ENCODE peak calls at places on chromosomes 1 and 21, in seven cellular contexts. Y is heart right ventricle, F is brain microvascular endothelial cell, M is HFF-Myc, L is prostate gland, H is fibroblast of mammary gland, K is body of pancreas. B is an unnamed sample.

GRCh38 chr1:230441630-230442029 is 15.5 kb upstream of the PGBD5 start:
- DNase-seq in M (no peak), L (no peak), H (no peak), K (no peak), Y (no peak), F (no peak), B (no peak)

GRCh38 chr1:168092566-168093355 is 44.0 kb downstream of the GPR161 start:
- DNase-seq in M (no peak), K (peak; percentile 30), Y (no peak), L (no peak), H (peak; percentile 38), F (no peak), B (no peak)

GRCh38 chr1:41368384-41368783 is 7.2 kb downstream of the FOXO6 start:
- DNase-seq in F (no peak), L (no peak), Y (no peak), K (no peak), H (no peak), M (no peak), B (no peak)

GRCh38 chr1:89361681-89362080 is 2.2 kb upstream of the GBP6 start:
- DNase-seq in L (no peak), F (no peak), H (no peak), M (no peak), K (no peak), Y (no peak), B (no peak)

GRCh38 chr1:116574581-116575291 is 3.9 kb upstream of the CD58 start:
- DNase-seq in K (peak; percentile 67), L (peak; percentile 61), Y (peak; percentile 53), M (peak; percentile 41), H (peak; percentile 72), F (peak; percentile 67), B (no peak)

GRCh38 chr1:18302788-18303413 is 177.8 kb upstream of the KLHDC7A start:
- DNase-seq in F (no peak), M (no peak), L (no peak), H (no peak), K (no peak), Y (no peak), B (no peak)

GRCh38 chr1:27293915-27294314 is 28.0 kb upstream of the TMEM222 start:
- DNase-seq in F (no peak), H (no peak), M (no peak), Y (no peak), K (no peak), L (no peak), B (no peak)

GRCh38 chr1:229905031-229905545 is 161.9 kb upstream of the GALNT2 start:
- DNase-seq in Y (no peak), L (no peak), H (no peak), M (no peak), F (no peak), K (peak; percentile 43), B (no peak)

GRCh38 chr1:20974951-20975350 is 187.8 kb upstream of the HP1BP3 start:
- DNase-seq in F (no peak), H (no peak), K (no peak), M (no peak), Y (no peak), L (no peak), B (no peak)

GRCh38 chr1:180778782-180779398 is 133.8 kb upstream of the KIAA1614 start:
- DNase-seq in L (no peak), K (peak; percentile 19), H (no peak), M (no peak), F (no peak), Y (no peak), B (no peak)

GRCh38 chr21:38170283-38170682 is 86.5 kb upstream of the KCNJ15 start:
- DNase-seq in H (peak; percentile 73), K (no peak), L (peak; percentile 11), M (no peak), F (peak; percentile 17), Y (peak; percentile 25), B (no peak)

GRCh38 chr1:2968471-2968881 is 52.8 kb upstream of the ACTRT2 start:
- DNase-seq in M (no peak), H (no peak), F (no peak), Y (no peak), L (no peak), K (peak; percentile 56), B (no peak)

GRCh38 chr1:152461544-152461943 is 47.5 kb upstream of the CRNN start:
- DNase-seq in L (peak; percentile 23), H (peak; percentile 71), K (peak; percentile 56), M (peak; percentile 2), Y (peak; percentile 52), F (peak; percentile 66), B (no peak)

GRCh38 chr1:41617336-41617735 is 132.9 kb upstream of the EDN2 start:
- DNase-seq in H (no peak), Y (no peak), M (no peak), L (no peak), F (no peak), K (no peak), B (no peak)

GRCh38 chr21:39082656-39083376 is 100.4 kb downstream of the PSMG1 start:
- DNase-seq in Y (no peak), L (peak; percentile 67), K (peak; percentile 68), M (no peak), F (no peak), H (no peak), B (no peak)

DNA sequence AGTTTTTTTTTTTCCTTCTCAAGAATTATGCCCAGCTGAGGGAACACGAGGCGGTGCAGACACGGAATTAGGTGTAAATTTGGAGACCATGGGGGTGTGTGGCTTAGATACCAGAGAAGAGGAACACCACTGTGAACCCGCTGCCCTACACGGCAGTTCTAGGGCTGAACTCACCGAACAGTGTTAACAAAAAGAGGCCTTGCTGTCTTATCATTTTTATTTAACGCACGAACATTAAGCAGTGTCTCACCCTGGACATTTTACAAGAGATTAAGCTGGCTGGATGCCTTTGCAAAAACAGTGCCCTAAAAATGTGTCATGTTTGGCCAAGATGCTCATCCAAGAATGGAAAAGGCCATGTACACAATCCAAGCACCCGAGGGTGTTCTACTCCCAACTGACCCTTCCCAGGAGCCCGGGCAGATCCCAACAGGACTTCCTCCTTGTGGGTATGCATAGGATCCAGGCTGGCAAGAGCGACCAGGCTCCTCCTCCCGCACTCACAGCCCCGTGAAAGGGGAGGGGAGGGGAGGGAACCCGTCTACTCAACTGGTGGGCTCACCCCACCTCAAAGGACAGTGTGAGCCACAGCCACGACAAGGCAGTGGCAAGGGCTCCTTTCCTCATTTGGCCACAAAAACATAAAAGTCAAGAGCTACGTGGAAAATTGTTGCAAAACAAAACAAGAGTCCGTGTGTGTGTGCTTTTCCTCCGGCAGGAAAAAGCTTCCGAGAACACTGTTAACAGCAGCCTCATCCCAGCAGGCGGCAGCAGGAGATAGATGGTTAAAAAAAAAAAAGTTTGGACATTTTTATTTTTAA is 20.3 kb downstream of the C2CD2 start:
- DNase-seq in K (no peak), F (no peak), Y (no peak), M (no peak), L (peak; percentile 55), H (peak; percentile 56), B (no peak)
- TF ChIP-seq CTCF in K (peak; percentile 21), F (peak; percentile 71), Y (peak; percentile 44), M (peak; percentile 35), L (peak; percentile 29), H (peak; percentile 44), B (no peak)

GRCh38 chr1:182604128-182604834 is at the start of gene RGS16:
- DNase-seq in M (peak; percentile 67), K (peak; percentile 94), F (peak; percentile 69), H (peak; percentile 71), Y (peak; percentile 95), L (peak; percentile 90), B (no peak)

GRCh38 chr1:182601926-182602325 is 2.3 kb downstream of the RGS16 start:
- DNase-seq in K (no peak), Y (no peak), M (no peak), H (no peak), F (no peak), L (no peak), B (no peak)

GRCh38 chr1:182603646-182604127 is 502 bp downstream of the RGS16 start:
- DNase-seq in K (peak; percentile 42), L (no peak), M (no peak), H (no peak), F (no peak), Y (no peak), B (no peak)

GRCh38 chr1:182602945-182603645 is 1.1 kb downstream of the RGS16 start:
- DNase-seq in M (no peak), K (no peak), F (no peak), L (no peak), H (no peak), Y (no peak), B (no peak)

GRCh38 chr1:182604835-182605164 is 611 bp upstream of the RGS16 start:
- DNase-seq in K (no peak), M (no peak), Y (no peak), L (no peak), F (no peak), H (no peak), B (no peak)
- H3K4me3 ChIP-seq in K (no peak overlapping the region), M (peak overlapping the region; percentile 78), Y (peak overlapping the region; percentile 66), L (peak overlapping the region; percentile 7), F (no peak overlapping the region), H (no peak overlapping the region), B (no peak overlapping the region)

GRCh38 chr1:220121791-220122530 is 28.0 kb downstream of the IARS2 start:
- DNase-seq in H (no peak), M (no peak), L (no peak), F (no peak), K (peak; percentile 14), Y (no peak), B (no peak)

GRCh38 chr1:220119043-220119512 is 25.1 kb downstream of the IARS2 start:
- DNase-seq in F (no peak), H (peak; percentile 8), Y (no peak), K (no peak), M (no peak), L (no peak), B (no peak)

GRCh38 chr1:220124542-220124941 is 30.6 kb downstream of the IARS2 start:
- DNase-seq in F (no peak), H (no peak), L (no peak), K (no peak), Y (no peak), M (no peak), B (peak; percentile 51)

GRCh38 chr1:220127076-220127475 is 33.1 kb downstream of the IARS2 start:
- DNase-seq in L (no peak), F (no peak), K (no peak), M (no peak), H (no peak), Y (no peak), B (no peak)

GRCh38 chr1:220123889-220124288 is 30.0 kb downstream of the IARS2 start:
- DNase-seq in Y (no peak), H (peak; percentile 10), M (no peak), K (no peak), F (no peak), L (no peak), B (no peak)
- TF ChIP-seq CTCF in Y (no peak), H (peak; percentile 43), M (peak; percentile 46), K (peak; percentile 11), F (peak; percentile 59), L (no peak), B (no peak)

DNA sequence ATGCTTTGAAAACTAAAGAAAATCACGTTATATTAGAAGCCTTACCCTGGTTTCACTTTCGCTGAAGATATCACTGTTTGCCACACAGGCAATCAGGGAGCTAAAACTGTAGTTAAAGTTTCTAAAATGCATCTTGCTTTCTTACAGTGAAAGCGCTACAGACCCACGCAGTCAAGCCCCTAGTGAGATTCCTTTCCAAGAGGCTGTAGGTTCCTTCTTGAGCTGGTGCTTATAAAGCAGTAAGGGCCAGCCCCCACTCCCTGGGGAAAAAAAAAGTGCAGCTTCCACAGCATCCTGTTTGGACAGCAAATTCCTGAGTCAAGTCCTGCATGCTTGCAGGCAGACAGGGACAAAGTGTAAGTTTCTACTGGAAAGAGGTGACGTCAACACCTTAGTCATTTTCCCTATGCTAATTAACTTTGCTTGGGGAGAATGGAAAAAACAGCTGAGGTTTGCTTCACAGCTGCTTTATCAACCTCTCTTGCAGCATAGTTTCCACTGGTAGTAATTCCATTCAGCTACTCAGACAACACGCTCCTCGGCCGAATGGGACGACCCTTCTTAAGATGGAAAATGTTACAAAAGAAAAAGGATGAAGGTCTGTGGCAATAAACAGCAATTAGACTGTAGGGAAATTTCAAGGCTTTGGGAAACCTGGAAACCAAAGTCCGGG is 14.7 kb upstream of the KCNE1 start:
- DNase-seq in K (peak; percentile 85), F (peak; percentile 99), M (peak; percentile 98), H (peak; percentile 100), L (peak; percentile 69), Y (peak; percentile 92), B (peak; percentile 100)
- H3K4me3 ChIP-seq in K (no peak overlapping the region), F (peak overlapping the region; percentile 60), M (peak overlapping the region; percentile 50), H (peak overlapping the region; percentile 61), L (peak overlapping the region; percentile 36), Y (peak overlapping the region; percentile 57), B (peak overlapping the region; percentile 67)

B was measured in AG04449.